ENCODE peak calls at places on chromosome 20, in eight cellular contexts. D is fibroblast of gingiva, X is WERI-Rb-1, L is tibial nerve, P is cardiac muscle cell, R is cardiac fibroblast, B is hepatic stellate cell, W is IMR-90. F is an unnamed sample.
A peak's percentile ranks its signal among the peaks of the same experiment; 100 is the strongest.

GRCh38 chr20:49591217-49591865 is 23.4 kb upstream of the PTGIS start:
- DNase-seq in D (no peak), R (peak; percentile 37), P (peak; percentile 84), B (no peak), X (no peak), L (no peak), W (peak; percentile 70), F (no peak)

GRCh38 chr20:43364001-43364400 is 93.7 kb upstream of the SRSF6 start:
- DNase-seq in D (no peak), P (no peak), R (no peak), B (no peak), L (no peak), W (no peak), X (no peak), F (no peak)

GRCh38 chr20:11958852-11959251 is 41.2 kb downstream of the BTBD3 start:
- DNase-seq in R (no peak), X (no peak), L (no peak), P (peak; percentile 41), B (no peak), D (no peak), W (no peak), F (no peak)

GRCh38 chr20:258963-259362 is 1.4 kb downstream of the DEFB132 start:
- DNase-seq in B (peak; percentile 35), P (peak; percentile 40), L (no peak), X (peak; percentile 24), W (peak; percentile 16), D (no peak), R (peak; percentile 32), F (peak; percentile 9)

GRCh38 chr20:2878515-2878914 is 5.2 kb downstream of the PTPRA start:
- DNase-seq in P (no peak), D (no peak), R (no peak), W (no peak), X (no peak), L (no peak), B (no peak), F (no peak)

GRCh38 chr20:43839793-43840199 is 74.9 kb upstream of the TOX2 start:
- DNase-seq in R (no peak), L (no peak), B (no peak), X (no peak), P (no peak), W (no peak), D (no peak), F (no peak)

GRCh38 chr20:6707231-6707870 is 60.1 kb upstream of the BMP2 start:
- DNase-seq in B (no peak), P (no peak), X (no peak), L (no peak), R (no peak), D (no peak), W (no peak), F (no peak)

GRCh38 chr20:33909331-33909921 is 84.3 kb upstream of the RALY start:
- DNase-seq in R (peak; percentile 95), B (peak; percentile 77), W (peak; percentile 96), P (peak; percentile 99), D (peak; percentile 86), L (no peak), X (no peak), F (peak; percentile 89)

GRCh38 chr20:60729119-60729900 is 522.8 kb upstream of the CDH4 start:
- DNase-seq in L (no peak), R (no peak), W (no peak), X (peak; percentile 82), D (no peak), B (no peak), P (no peak), F (no peak)

GRCh38 chr20:14566505-14566904 is 229.1 kb upstream of the FLRT3 start:
- DNase-seq in B (no peak), D (peak; percentile 76), P (peak; percentile 1), W (no peak), R (no peak), X (no peak), L (no peak), F (peak; percentile 95)

GRCh38 chr20:51129201-51129671 is 106.3 kb upstream of the KCNG1 start:
- DNase-seq in X (no peak), P (no peak), W (no peak), D (no peak), R (no peak), B (no peak), L (no peak), F (no peak)

GRCh38 chr20:62519826-62520225 is 44.0 kb upstream of the GATA5 start:
- DNase-seq in B (no peak), R (no peak), D (no peak), L (no peak), P (no peak), W (no peak), X (no peak), F (no peak)

GRCh38 chr20:62305149-62305764 is 2.5 kb downstream of the ADRM1 start:
- DNase-seq in W (no peak), B (no peak), X (peak; percentile 9), D (peak; percentile 6), L (no peak), P (no peak), R (peak; percentile 29), F (no peak)

GRCh38 chr20:3697588-3698235 is 14.7 kb downstream of the SIGLEC1 start:
- DNase-seq in D (no peak), W (no peak), R (no peak), X (no peak), B (no peak), P (no peak), L (no peak), F (no peak)

GRCh38 chr20:57702521-57702920 is 7.3 kb downstream of the PMEPA1 start:
- DNase-seq in X (no peak), B (no peak), P (no peak), L (no peak), D (no peak), W (no peak), R (no peak), F (no peak)

GRCh38 chr20:24935786-24936525 is 13.1 kb upstream of the CST7 start:
- DNase-seq in W (no peak), B (no peak), R (no peak), L (no peak), P (no peak), D (no peak), X (no peak), F (no peak)

GRCh38 chr20:44287272-44288097 is 23.5 kb downstream of the FITM2 start:
- DNase-seq in P (peak; percentile 63), W (no peak), X (no peak), L (no peak), R (peak; percentile 36), B (no peak), D (no peak), F (no peak)

GRCh38 chr20:36821964-36822437 is 48.4 kb upstream of the DSN1 start:
- DNase-seq in L (no peak), W (no peak), B (no peak), R (no peak), D (peak; percentile 72), X (no peak), P (no peak), F (no peak)

GRCh38 chr20:6632187-6632586 is 135.3 kb upstream of the BMP2 start:
- DNase-seq in R (peak; percentile 44), P (peak; percentile 69), B (no peak), D (no peak), W (no peak), L (no peak), X (no peak), F (peak; percentile 91)

GRCh38 chr20:40880716-40881104 is 147.9 kb upstream of the TOP1 start:
- DNase-seq in P (no peak), L (no peak), B (no peak), X (no peak), W (no peak), D (no peak), R (no peak), F (no peak)

GRCh38 chr20:33437141-33437911 is 6.2 kb downstream of the SNTA1 start:
- DNase-seq in X (no peak), W (peak; percentile 44), B (peak; percentile 75), R (peak; percentile 62), L (peak; percentile 32), P (peak; percentile 83), D (peak; percentile 32), F (no peak)

GRCh38 chr20:62668441-62669027 is 26.2 kb downstream of the SLCO4A1 start:
- DNase-seq in W (peak; percentile 74), X (peak; percentile 88), B (peak; percentile 97), R (peak; percentile 80), L (no peak), P (peak; percentile 84), D (peak; percentile 64), F (peak; percentile 76)

F was measured in LHCN-M2.